ENCODE peak calls at places on chromosome 22, in five cellular contexts. One of them, this sample, is unnamed.

GRCh38 chr22:43829448-43829821 is 17.3 kb upstream of the EFCAB6 start:
- DNase-seq in activated CD4-positive, alpha-beta T cell treated with anti-CD3 and anti-CD28 coated beads for 48 hours: no peak
- DNase-seq in activated naive CD8-positive, alpha-beta T cell treated with anti-CD3 and anti-CD28 coated beads, Interleukin-2, amount 50 U/mL, for 24 hours: no peak
- DNase-seq in anterior cingulate cortex: no peak
- DNase-seq in AG04450: no peak
- DNase-seq in this sample: no peak

GRCh38 chr22:36277482-36278291 is 24.8 kb downstream of the APOL1 start:
- DNase-seq in anterior cingulate cortex: peak
- DNase-seq in AG04450: peak
- DNase-seq in activated CD4-positive, alpha-beta T cell treated with anti-CD3 and anti-CD28 coated beads for 48 hours: peak
- DNase-seq in activated naive CD8-positive, alpha-beta T cell treated with anti-CD3 and anti-CD28 coated beads, Interleukin-2, amount 50 U/mL, for 24 hours: peak
- DNase-seq in this sample: peak

GRCh38 chr22:39416319-39416718 is 16.7 kb downstream of the TAB1 start:
- DNase-seq in activated naive CD8-positive, alpha-beta T cell treated with anti-CD3 and anti-CD28 coated beads, Interleukin-2, amount 50 U/mL, for 24 hours: no peak
- DNase-seq in anterior cingulate cortex: no peak
- DNase-seq in AG04450: no peak
- DNase-seq in activated CD4-positive, alpha-beta T cell treated with anti-CD3 and anti-CD28 coated beads for 48 hours: no peak
- DNase-seq in this sample: no peak

GRCh38 chr22:36014539-36015072 is 14.0 kb downstream of the RBFOX2 start:
- DNase-seq in AG04450: no peak
- DNase-seq in activated naive CD8-positive, alpha-beta T cell treated with anti-CD3 and anti-CD28 coated beads, Interleukin-2, amount 50 U/mL, for 24 hours: no peak
- DNase-seq in activated CD4-positive, alpha-beta T cell treated with anti-CD3 and anti-CD28 coated beads for 48 hours: no peak
- DNase-seq in anterior cingulate cortex: no peak
- DNase-seq in this sample: no peak

GRCh38 chr22:42595434-42595833 is 19.2 kb downstream of the POLDIP3 start:
- DNase-seq in activated naive CD8-positive, alpha-beta T cell treated with anti-CD3 and anti-CD28 coated beads, Interleukin-2, amount 50 U/mL, for 24 hours: no peak
- DNase-seq in anterior cingulate cortex: no peak
- DNase-seq in activated CD4-positive, alpha-beta T cell treated with anti-CD3 and anti-CD28 coated beads for 48 hours: no peak
- DNase-seq in AG04450: no peak
- DNase-seq in this sample: no peak

GRCh38 chr22:48627203-48627602 is 1200.5 kb downstream of the BRD1 start:
- DNase-seq in AG04450: no peak
- DNase-seq in activated naive CD8-positive, alpha-beta T cell treated with anti-CD3 and anti-CD28 coated beads, Interleukin-2, amount 50 U/mL, for 24 hours: no peak
- DNase-seq in anterior cingulate cortex: peak
- DNase-seq in activated CD4-positive, alpha-beta T cell treated with anti-CD3 and anti-CD28 coated beads for 48 hours: no peak
- DNase-seq in this sample: no peak

GRCh38 chr22:27987557-27987956 is 68.5 kb upstream of the PITPNB start:
- DNase-seq in activated CD4-positive, alpha-beta T cell treated with anti-CD3 and anti-CD28 coated beads for 48 hours: no peak
- DNase-seq in anterior cingulate cortex: no peak
- DNase-seq in AG04450: peak
- DNase-seq in activated naive CD8-positive, alpha-beta T cell treated with anti-CD3 and anti-CD28 coated beads, Interleukin-2, amount 50 U/mL, for 24 hours: no peak
- DNase-seq in this sample: no peak

GRCh38 chr22:19656541-19657251 is 57.6 kb upstream of the SEPTIN5 start:
- DNase-seq in activated CD4-positive, alpha-beta T cell treated with anti-CD3 and anti-CD28 coated beads for 48 hours: no peak
- DNase-seq in activated naive CD8-positive, alpha-beta T cell treated with anti-CD3 and anti-CD28 coated beads, Interleukin-2, amount 50 U/mL, for 24 hours: no peak
- DNase-seq in AG04450: no peak
- DNase-seq in anterior cingulate cortex: no peak
- DNase-seq in this sample: no peak

GRCh38 chr22:45212306-45212709 is 28.4 kb downstream of the KIAA0930 start:
- DNase-seq in activated CD4-positive, alpha-beta T cell treated with anti-CD3 and anti-CD28 coated beads for 48 hours: no peak
- DNase-seq in AG04450: peak
- DNase-seq in anterior cingulate cortex: peak
- DNase-seq in activated naive CD8-positive, alpha-beta T cell treated with anti-CD3 and anti-CD28 coated beads, Interleukin-2, amount 50 U/mL, for 24 hours: no peak
- DNase-seq in this sample: no peak

GRCh38 chr22:45318168-45318557 is 8.4 kb downstream of the FAM118A start:
- DNase-seq in activated CD4-positive, alpha-beta T cell treated with anti-CD3 and anti-CD28 coated beads for 48 hours: peak
- DNase-seq in anterior cingulate cortex: peak
- DNase-seq in AG04450: peak
- DNase-seq in activated naive CD8-positive, alpha-beta T cell treated with anti-CD3 and anti-CD28 coated beads, Interleukin-2, amount 50 U/mL, for 24 hours: peak
- DNase-seq in this sample: peak

GRCh38 chr22:40271440-40271839 is 74.9 kb upstream of the ADSL start:
- DNase-seq in activated naive CD8-positive, alpha-beta T cell treated with anti-CD3 and anti-CD28 coated beads, Interleukin-2, amount 50 U/mL, for 24 hours: no peak
- DNase-seq in activated CD4-positive, alpha-beta T cell treated with anti-CD3 and anti-CD28 coated beads for 48 hours: no peak
- DNase-seq in anterior cingulate cortex: no peak
- DNase-seq in AG04450: no peak
- DNase-seq in this sample: no peak